ENCODE peak calls at places on chromosome X, in six cellular contexts. P is HFF-Myc; Z is uterus; Y is activated CD8-positive, alpha-beta T cell treated with anti-CD3 and anti-CD28 coated beads for 36 hours; Q is activated B cell treated with CpG ODN at 0.5 μM for 24 hours; U is GM23338. O is an unnamed sample.

GRCh38 chrX:50618788-50619558 is 148.3 kb upstream of the DGKK start:
- DNase-seq in P (no peak), Z (no peak), Y (no peak), Q (no peak), U (peak), O (no peak)

GRCh38 chrX:96474357-96475125 is 210.1 kb upstream of the DIAPH2 start:
- DNase-seq in P (no peak), Z (no peak), Y (no peak), Q (no peak), U (no peak), O (no peak)

GRCh38 chrX:136162827-136163427 is 15.6 kb downstream of the FHL1 start:
- DNase-seq in P (no peak), Z (peak), Y (peak), Q (peak), U (peak), O (no peak)

GRCh38 chrX:18676050-18676449 is 4.1 kb upstream of the RS1 start:
- DNase-seq in P (no peak), Z (no peak), Y (no peak), Q (no peak), U (no peak), O (no peak)

GRCh38 chrX:112874140-112874539 is 33.5 kb upstream of the AMOT start:
- DNase-seq in P (no peak), Z (no peak), Y (no peak), Q (no peak), U (peak), O (no peak)

GRCh38 chrX:63664741-63665140 is 120.3 kb downstream of the ARHGEF9 start:
- DNase-seq in P (no peak), Z (no peak), Y (no peak), Q (no peak), U (no peak), O (no peak)

GRCh38 chrX:42976729-42977366 is 198.9 kb upstream of the PPP1R2C start:
- DNase-seq in P (no peak), Z (no peak), Y (no peak), Q (no peak), U (peak), O (no peak)

GRCh38 chrX:110924871-110925270 is 129.3 kb upstream of the CHRDL1 start:
- DNase-seq in P (no peak), Z (no peak), Y (no peak), Q (no peak), U (no peak), O (no peak)

GRCh38 chrX:49838374-49838773 is 9.3 kb downstream of the PAGE4 start:
- DNase-seq in P (no peak), Z (no peak), Y (peak), Q (no peak), U (peak), O (peak)

GRCh38 chrX:68146054-68146453 is 287.2 kb downstream of the OPHN1 start:
- DNase-seq in P (peak), Z (no peak), Y (no peak), Q (no peak), U (peak), O (no peak)

GRCh38 chrX:72393836-72394517 is 88.3 kb upstream of the CITED1 start:
- DNase-seq in P (no peak), Z (no peak), Y (no peak), Q (no peak), U (no peak), O (no peak)

GRCh38 chrX:49192722-49193328 is 6.7 kb upstream of the PRICKLE3 start:
- DNase-seq in P (no peak), Z (no peak), Y (peak), Q (no peak), U (peak), O (no peak)

GRCh38 chrX:69074726-69075125 is 90.5 kb downstream of the PJA1 start:
- DNase-seq in P (no peak), Z (no peak), Y (no peak), Q (no peak), U (no peak), O (no peak)

GRCh38 chrX:108036298-108036973 is 8.4 kb upstream of the VSIG1 start:
- DNase-seq in P (peak), Z (no peak), Y (no peak), Q (no peak), U (no peak), O (no peak)

GRCh38 chrX:95536111-95536510 is 1148.5 kb upstream of the DIAPH2 start:
- DNase-seq in P (no peak), Z (no peak), Y (no peak), Q (no peak), U (no peak), O (no peak)

GRCh38 chrX:72461766-72462165 is 110.9 kb downstream of the HDAC8 start:
- DNase-seq in P (no peak), Z (no peak), Y (no peak), Q (no peak), U (no peak), O (no peak)

GRCh38 chrX:65697915-65698796 is 30.7 kb downstream of the MSN start:
- DNase-seq in P (no peak), Z (no peak), Y (peak), Q (peak), U (peak), O (peak)

GRCh38 chrX:33041141-33041540 is 170.2 kb downstream of the DMD start:
- DNase-seq in P (no peak), Z (no peak), Y (no peak), Q (no peak), U (no peak), O (no peak)

GRCh38 chrX:34562006-34562405 is 95.1 kb downstream of the TMEM47 start:
- DNase-seq in P (no peak), Z (no peak), Y (no peak), Q (no peak), U (no peak), O (no peak)

GRCh38 chrX:64229145-64229544 is 1.3 kb downstream of the ASB12 start:
- DNase-seq in P (no peak), Z (no peak), Y (no peak), Q (no peak), U (no peak), O (no peak)

GRCh38 chrX:78517124-78517523 is 142.0 kb downstream of the RTL3 start:
- DNase-seq in P (no peak), Z (no peak), Y (peak), Q (no peak), U (no peak), O (peak)

GRCh38 chrX:63560601-63561218 is 209.6 kb upstream of the SPIN4 start:
- DNase-seq in P (peak), Z (peak), Y (peak), Q (peak), U (peak), O (peak)

GRCh38 chrX:17967888-17968287 is 106.8 kb upstream of the RAI2 start:
- DNase-seq in P (no peak), Z (no peak), Y (no peak), Q (no peak), U (peak), O (no peak)

GRCh38 chrX:22220941-22221340 is 51.8 kb upstream of the CBLL2 start:
- DNase-seq in P (peak), Z (no peak), Y (no peak), Q (no peak), U (no peak), O (no peak)

DNA sequence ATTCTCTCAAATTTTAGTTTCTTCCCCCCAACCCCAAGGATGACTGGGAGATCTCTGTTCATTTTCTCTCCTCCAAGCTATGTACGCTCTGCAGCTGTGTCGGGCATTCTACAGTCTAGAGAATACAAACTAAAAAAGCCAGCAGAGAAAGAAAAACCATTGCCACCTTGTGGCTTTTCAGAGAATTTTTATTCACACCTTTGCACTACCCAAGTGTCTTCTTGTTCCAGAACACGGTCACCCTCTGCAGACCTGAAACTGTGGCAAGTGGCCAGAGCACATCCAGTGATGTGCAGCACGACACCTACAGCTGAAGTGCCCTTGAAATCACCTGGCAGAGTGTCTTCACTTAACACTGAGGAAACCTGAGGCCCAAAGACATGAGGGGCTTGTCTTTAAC is 68.6 kb downstream of the CHST7 start:
- DNase-seq in P (no peak), Z (no peak), Y (no peak), Q (no peak), U (peak), O (no peak)
- TF ChIP-seq CTCF in P (peak), Z (peak), Y (peak), Q (no peak), U (peak), O (peak)

DNA sequence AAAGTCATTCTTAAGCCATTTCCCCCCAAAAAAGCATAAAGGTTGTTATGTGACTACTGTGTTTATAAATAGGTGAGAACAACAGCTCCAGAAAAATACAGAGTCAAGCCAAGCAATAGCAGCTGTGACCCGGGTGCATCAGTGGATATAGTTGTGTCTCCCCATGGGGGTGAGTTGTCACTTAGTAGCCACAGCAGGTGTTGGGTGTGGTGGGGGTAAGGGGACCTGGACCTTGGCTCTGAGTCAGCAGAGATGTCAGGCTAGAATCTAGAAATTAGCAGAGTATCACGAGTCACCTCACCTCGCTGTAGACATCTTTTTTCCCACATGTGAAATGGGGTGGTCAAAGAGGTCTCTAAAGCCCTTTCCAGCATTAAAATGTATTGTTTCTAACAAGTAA is 42.4 kb downstream of the MOSPD2 start:
- DNase-seq in P (no peak), Z (no peak), Y (no peak), Q (no peak), U (no peak), O (no peak)
- TF ChIP-seq CTCF in P (no peak), Z (no peak), Y (no peak), Q (no peak), U (no peak), O (no peak)

DNA sequence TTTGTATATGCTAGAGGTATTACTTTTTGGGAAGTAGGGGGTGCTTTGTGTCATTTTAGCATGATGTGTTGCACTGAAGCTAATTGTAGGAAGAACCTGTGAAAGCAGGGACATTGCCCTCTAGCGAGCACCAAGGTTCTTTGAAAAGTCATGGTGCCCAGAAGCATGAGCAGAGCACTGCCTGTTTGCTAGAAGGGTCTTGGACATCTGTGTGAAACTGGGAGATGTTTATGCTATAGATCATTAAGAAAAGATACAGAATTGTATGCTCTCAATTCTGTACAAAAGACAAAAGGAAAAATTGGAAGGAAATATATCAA is 14.7 kb downstream of the GRPR start:
- DNase-seq in P (no peak), Z (no peak), Y (no peak), Q (no peak), U (peak), O (no peak)
- TF ChIP-seq CTCF in P (peak), Z (no peak), Y (no peak), Q (no peak), U (peak), O (peak)

GRCh38 chrX:116413273-116413672 is 23.1 kb upstream of the SLC6A14 start:
- DNase-seq in P (no peak), Z (no peak), Y (no peak), Q (no peak), U (no peak), O (no peak)
- TF ChIP-seq CTCF in P (no peak), Z (no peak), Y (no peak), Q (no peak), U (no peak), O (no peak)

O was measured in GM13977.